ENCODE peak calls at places on chromosomes 16 and 17, in eight cellular contexts. One of them, this sample, is unnamed. For H3K36me3, the result is how much of the 10 kb centered on the place peaks cover.

GRCh38 chr17:9146064-9146463 is 124.8 kb downstream of the NTN1 start:
- DNase-seq in keratinocyte: no peak
- DNase-seq in PC-3: no peak
- DNase-seq in neural progenitor cell: no peak
- DNase-seq in GM23248: no peak
- DNase-seq in GM12878: no peak
- DNase-seq in PC-9: no peak
- DNase-seq in endothelial cell of umbilical vein: no peak
- DNase-seq in this sample: no peak

GRCh38 chr16:57664662-57665025 is 3.5 kb upstream of the ADGRG3 start:
- DNase-seq in GM12878: no peak
- DNase-seq in endothelial cell of umbilical vein: no peak
- DNase-seq in keratinocyte: no peak
- DNase-seq in PC-3: no peak
- DNase-seq in GM23248: no peak
- DNase-seq in PC-9: no peak
- DNase-seq in neural progenitor cell: no peak
- DNase-seq in this sample: no peak

GRCh38 chr17:14135906-14136590 is 66.7 kb downstream of the COX10 start:
- DNase-seq in PC-3: no peak
- DNase-seq in GM23248: peak
- DNase-seq in keratinocyte: no peak
- DNase-seq in PC-9: no peak
- DNase-seq in GM12878: no peak
- DNase-seq in endothelial cell of umbilical vein: no peak
- DNase-seq in neural progenitor cell: no peak
- DNase-seq in this sample: no peak

GRCh38 chr17:47705536-47706481 is 11.8 kb downstream of the TBKBP1 start:
- DNase-seq in keratinocyte: no peak
- DNase-seq in neural progenitor cell: no peak
- DNase-seq in PC-3: no peak
- DNase-seq in endothelial cell of umbilical vein: no peak
- DNase-seq in PC-9: no peak
- DNase-seq in GM23248: no peak
- DNase-seq in GM12878: no peak
- DNase-seq in this sample: no peak

GRCh38 chr17:74677558-74678466 is 34.9 kb downstream of the CD300LF start:
- DNase-seq in GM12878: no peak
- DNase-seq in PC-9: no peak
- DNase-seq in GM23248: peak
- DNase-seq in PC-3: peak
- DNase-seq in endothelial cell of umbilical vein: no peak
- DNase-seq in keratinocyte: no peak
- DNase-seq in neural progenitor cell: no peak
- DNase-seq in this sample: peak

GRCh38 chr17:44501866-44502265 is 1.3 kb downstream of the GPATCH8 start:
- DNase-seq in neural progenitor cell: peak
- DNase-seq in PC-3: peak
- DNase-seq in keratinocyte: no peak
- DNase-seq in GM23248: peak
- DNase-seq in PC-9: no peak
- DNase-seq in GM12878: no peak
- DNase-seq in endothelial cell of umbilical vein: peak
- DNase-seq in this sample: peak

GRCh38 chr17:80855196-80855967 is 136.3 kb upstream of the CHMP6 start:
- DNase-seq in endothelial cell of umbilical vein: no peak
- DNase-seq in GM12878: no peak
- DNase-seq in PC-9: no peak
- DNase-seq in PC-3: no peak
- DNase-seq in neural progenitor cell: no peak
- DNase-seq in GM23248: no peak
- DNase-seq in keratinocyte: no peak
- DNase-seq in this sample: no peak

GRCh38 chr16:68599586-68599985 is 45.5 kb upstream of the CDH3 start:
- DNase-seq in neural progenitor cell: no peak
- DNase-seq in PC-9: peak
- DNase-seq in endothelial cell of umbilical vein: no peak
- DNase-seq in GM12878: no peak
- DNase-seq in keratinocyte: no peak
- DNase-seq in GM23248: no peak
- DNase-seq in PC-3: no peak
- DNase-seq in this sample: no peak

GRCh38 chr17:45316271-45317112 is at the start of gene MAP3K14:
- DNase-seq in endothelial cell of umbilical vein: peak
- DNase-seq in PC-9: no peak
- DNase-seq in GM12878: no peak
- DNase-seq in GM23248: peak
- DNase-seq in keratinocyte: no peak
- DNase-seq in PC-3: peak
- DNase-seq in neural progenitor cell: peak
- DNase-seq in this sample: peak

GRCh38 chr17:4433515-4434031 is at the start of gene SPNS3:
- DNase-seq in PC-9: no peak
- DNase-seq in neural progenitor cell: no peak
- DNase-seq in PC-3: no peak
- DNase-seq in keratinocyte: no peak
- DNase-seq in endothelial cell of umbilical vein: no peak
- DNase-seq in GM23248: no peak
- DNase-seq in GM12878: no peak
- DNase-seq in this sample: no peak

GRCh38 chr16:21590287-21590686 is 9.1 kb upstream of the METTL9 start:
- DNase-seq in endothelial cell of umbilical vein: no peak
- DNase-seq in GM23248: peak
- DNase-seq in neural progenitor cell: no peak
- DNase-seq in PC-9: peak
- DNase-seq in keratinocyte: no peak
- DNase-seq in GM12878: no peak
- DNase-seq in PC-3: peak
- DNase-seq in this sample: no peak

GRCh38 chr17:77451894-77452852 is 311.4 kb downstream of the SEC14L1 start:
- DNase-seq in endothelial cell of umbilical vein: peak
- DNase-seq in GM12878: no peak
- DNase-seq in GM23248: peak
- DNase-seq in PC-9: no peak
- DNase-seq in PC-3: no peak
- DNase-seq in neural progenitor cell: peak
- DNase-seq in keratinocyte: no peak
- DNase-seq in this sample: peak

GRCh38 chr16:84225571-84225970 is 14.2 kb downstream of the KCNG4 start:
- DNase-seq in neural progenitor cell: no peak
- DNase-seq in endothelial cell of umbilical vein: no peak
- DNase-seq in GM12878: no peak
- DNase-seq in PC-3: no peak
- DNase-seq in GM23248: no peak
- DNase-seq in PC-9: no peak
- DNase-seq in keratinocyte: no peak
- DNase-seq in this sample: no peak

GRCh38 chr17:43641416-43641815 is 20.3 kb downstream of the MEOX1 start:
- DNase-seq in endothelial cell of umbilical vein: no peak
- DNase-seq in neural progenitor cell: no peak
- DNase-seq in PC-3: no peak
- DNase-seq in PC-9: no peak
- DNase-seq in GM23248: no peak
- DNase-seq in keratinocyte: no peak
- DNase-seq in GM12878: no peak
- DNase-seq in this sample: no peak

DNA sequence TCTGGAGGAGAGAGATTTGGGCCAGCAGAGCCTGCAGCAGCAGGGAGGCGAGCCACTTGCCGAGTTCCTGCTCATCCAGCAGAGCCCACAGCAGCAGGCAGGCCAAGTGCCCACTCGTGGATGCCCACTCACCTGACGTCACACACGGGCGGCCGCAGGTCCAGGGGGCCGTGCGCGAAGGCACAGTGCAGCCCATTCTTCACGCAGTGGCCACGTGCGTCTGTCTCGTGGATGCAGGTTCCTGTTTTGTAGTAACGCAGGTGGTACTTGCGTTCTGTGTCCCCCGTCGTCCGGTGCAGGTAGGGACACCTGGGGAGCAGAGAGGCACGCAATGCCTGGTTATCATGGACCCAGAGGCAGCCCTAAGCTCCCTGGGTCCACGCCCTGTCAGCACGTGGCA is 11.5 kb downstream of the UNKL start:
- DNase-seq in GM23248: no peak
- DNase-seq in GM12878: no peak
- DNase-seq in neural progenitor cell: no peak
- DNase-seq in PC-3: no peak
- DNase-seq in endothelial cell of umbilical vein: no peak
- DNase-seq in keratinocyte: no peak
- DNase-seq in PC-9: no peak
- DNase-seq in this sample: no peak
- H3K36me3 ChIP-seq in GM23248: under half
- H3K36me3 ChIP-seq in GM12878: under half
- H3K36me3 ChIP-seq in neural progenitor cell: under half
- H3K36me3 ChIP-seq in PC-3: under half
- H3K36me3 ChIP-seq in endothelial cell of umbilical vein: under half
- H3K36me3 ChIP-seq in keratinocyte: under half
- H3K36me3 ChIP-seq in PC-9: under half
- H3K36me3 ChIP-seq in this sample: under half

DNA sequence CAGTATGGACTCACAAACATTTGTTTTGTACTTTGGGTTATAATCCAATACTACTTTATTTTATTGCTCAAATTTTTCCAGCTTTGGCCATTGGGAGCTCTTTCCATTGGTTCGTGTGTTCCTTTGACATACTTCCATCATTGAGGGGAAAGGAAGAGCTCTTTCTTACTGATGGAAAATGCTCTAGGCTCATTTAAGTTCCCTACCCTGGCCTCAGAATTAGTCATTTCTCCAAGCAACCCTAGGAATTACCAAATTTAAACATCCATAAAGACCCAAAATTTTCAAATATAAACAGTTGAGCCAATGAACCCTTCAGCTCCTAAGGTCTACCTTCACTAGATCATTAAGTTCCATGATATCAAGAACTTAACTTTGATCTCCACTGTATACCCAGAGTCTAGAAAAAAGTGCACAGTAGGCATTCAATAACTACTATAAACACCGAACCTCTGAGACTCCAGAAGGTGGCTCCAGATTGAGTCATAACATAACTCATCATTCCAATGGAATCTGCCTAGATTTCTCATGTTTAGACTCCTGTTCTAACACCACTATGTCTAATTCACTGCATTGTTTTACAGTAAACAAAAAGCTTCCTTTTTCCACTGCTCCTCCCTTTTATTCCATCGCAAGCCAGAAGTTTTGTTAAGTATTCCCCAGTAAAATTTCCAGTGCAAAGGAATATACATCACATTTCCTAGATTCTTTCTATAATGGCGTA is 39.0 kb downstream of the SMURF2 start:
- DNase-seq in PC-3: peak
- DNase-seq in keratinocyte: peak
- DNase-seq in PC-9: peak
- DNase-seq in GM12878: no peak
- DNase-seq in endothelial cell of umbilical vein: peak
- DNase-seq in neural progenitor cell: no peak
- DNase-seq in GM23248: peak
- DNase-seq in this sample: peak
- H3K4me2 ChIP-seq in PC-3: peak
- H3K4me2 ChIP-seq in keratinocyte: peak
- H3K4me2 ChIP-seq in PC-9: peak
- H3K4me2 ChIP-seq in GM12878: no peak
- H3K4me2 ChIP-seq in endothelial cell of umbilical vein: peak
- H3K4me2 ChIP-seq in neural progenitor cell: no peak
- H3K4me2 ChIP-seq in GM23248: peak
- H3K4me2 ChIP-seq in this sample: peak

GRCh38 chr17:38557836-38558750 is 47.7 kb downstream of the SRCIN1 start:
- DNase-seq in PC-9: peak
- DNase-seq in GM12878: peak
- DNase-seq in neural progenitor cell: peak
- DNase-seq in keratinocyte: peak
- DNase-seq in endothelial cell of umbilical vein: peak
- DNase-seq in PC-3: peak
- DNase-seq in GM23248: peak
- DNase-seq in this sample: peak

GRCh38 chr17:38557395-38557794 is 48.4 kb downstream of the SRCIN1 start:
- DNase-seq in PC-3: no peak
- DNase-seq in neural progenitor cell: no peak
- DNase-seq in GM12878: no peak
- DNase-seq in endothelial cell of umbilical vein: no peak
- DNase-seq in PC-9: no peak
- DNase-seq in keratinocyte: no peak
- DNase-seq in GM23248: no peak
- DNase-seq in this sample: no peak

GRCh38 chr17:38559025-38559879 is 46.5 kb downstream of the SRCIN1 start:
- DNase-seq in GM23248: no peak
- DNase-seq in neural progenitor cell: peak
- DNase-seq in PC-9: peak
- DNase-seq in endothelial cell of umbilical vein: peak
- DNase-seq in PC-3: no peak
- DNase-seq in keratinocyte: peak
- DNase-seq in GM12878: peak
- DNase-seq in this sample: peak

GRCh38 chr17:38559880-38560230 is 45.9 kb downstream of the SRCIN1 start:
- DNase-seq in PC-3: no peak
- DNase-seq in PC-9: no peak
- DNase-seq in GM12878: no peak
- DNase-seq in neural progenitor cell: no peak
- DNase-seq in keratinocyte: no peak
- DNase-seq in endothelial cell of umbilical vein: no peak
- DNase-seq in GM23248: no peak
- DNase-seq in this sample: no peak

GRCh38 chr17:38558751-38559024 is 47.1 kb downstream of the SRCIN1 start:
- DNase-seq in PC-3: no peak
- DNase-seq in neural progenitor cell: peak
- DNase-seq in GM12878: no peak
- DNase-seq in PC-9: no peak
- DNase-seq in keratinocyte: no peak
- DNase-seq in endothelial cell of umbilical vein: no peak
- DNase-seq in GM23248: no peak
- DNase-seq in this sample: no peak
- TF ChIP-seq EZH2 in PC-3: no peak
- TF ChIP-seq EZH2 in neural progenitor cell: no peak
- TF ChIP-seq EZH2 in GM12878: no peak
- TF ChIP-seq EZH2 in PC-9: no peak
- TF ChIP-seq EZH2 in keratinocyte: no peak
- TF ChIP-seq EZH2 in endothelial cell of umbilical vein: no peak
- TF ChIP-seq EZH2 in GM23248: no peak
- TF ChIP-seq EZH2 in this sample: peak

DNA sequence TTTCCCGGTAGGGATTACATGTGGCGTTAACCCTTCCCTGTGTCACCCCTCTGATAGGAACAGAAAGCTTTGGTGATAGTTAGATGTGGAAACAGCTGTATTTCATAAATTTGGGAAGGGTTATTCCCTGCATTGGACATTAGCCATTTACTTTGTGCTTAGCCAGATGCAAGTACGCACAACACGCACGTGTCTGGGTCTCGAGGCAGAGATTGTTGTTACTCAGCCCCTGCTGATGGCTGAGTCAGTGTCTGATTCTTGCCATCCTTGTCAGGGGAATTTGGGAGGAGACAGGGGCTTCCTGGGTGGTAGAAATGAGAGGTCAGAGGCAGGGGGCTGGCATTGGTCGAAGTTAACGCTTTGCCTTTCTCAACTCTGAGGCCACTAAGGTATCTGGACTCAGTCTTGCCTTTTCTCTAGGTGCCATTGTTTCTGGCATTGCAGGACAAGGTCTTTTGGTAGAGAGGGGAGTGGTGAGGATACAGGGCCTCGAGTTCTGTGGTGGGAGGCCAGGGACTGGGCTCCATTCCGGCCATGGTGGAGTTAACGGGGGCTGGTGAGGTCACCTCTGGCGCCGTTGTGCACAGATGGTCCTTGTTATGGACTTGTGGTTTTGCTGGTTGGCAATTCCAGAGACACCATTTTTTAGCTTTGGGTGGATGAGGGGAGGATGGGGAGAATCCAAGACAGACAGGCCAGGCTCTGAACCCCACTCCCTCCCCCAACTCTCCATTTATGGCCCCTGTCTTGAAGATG is 8.2 kb downstream of the MMP2 start:
- DNase-seq in keratinocyte: no peak
- DNase-seq in PC-9: no peak
- DNase-seq in endothelial cell of umbilical vein: no peak
- DNase-seq in GM23248: peak
- DNase-seq in GM12878: no peak
- DNase-seq in neural progenitor cell: no peak
- DNase-seq in PC-3: no peak
- DNase-seq in this sample: peak
- H3K36me3 ChIP-seq in keratinocyte: under half
- H3K36me3 ChIP-seq in PC-9: under half
- H3K36me3 ChIP-seq in endothelial cell of umbilical vein: half or more
- H3K36me3 ChIP-seq in GM23248: half or more
- H3K36me3 ChIP-seq in GM12878: under half
- H3K36me3 ChIP-seq in neural progenitor cell: under half
- H3K36me3 ChIP-seq in PC-3: under half
- H3K36me3 ChIP-seq in this sample: half or more

This sample was measured in fibroblast of lung.